ENCODE peak calls at places on chromosomes 13 and 19, in ten cellular contexts. One of them, this sample, is unnamed.

GRCh38 chr13:84524586-84524985 is 642.3 kb upstream of the SLITRK1 start:
- DNase-seq in left ventricle myocardium inferior: no peak
- DNase-seq in epithelial cell of esophagus: no peak
- DNase-seq in mucosa of descending colon: no peak
- DNase-seq in cardiac fibroblast: no peak
- DNase-seq in AG09319: no peak
- DNase-seq in dorsolateral prefrontal cortex: no peak
- DNase-seq in omental fat pad: no peak
- DNase-seq in cardiac muscle cell: no peak
- DNase-seq in A673: no peak
- DNase-seq in this sample: no peak

GRCh38 chr19:35266149-35266903 is 2.4 kb upstream of the USF2 start:
- DNase-seq in left ventricle myocardium inferior: no peak
- DNase-seq in epithelial cell of esophagus: no peak
- DNase-seq in mucosa of descending colon: peak
- DNase-seq in cardiac fibroblast: no peak
- DNase-seq in AG09319: no peak
- DNase-seq in dorsolateral prefrontal cortex: no peak
- DNase-seq in omental fat pad: no peak
- DNase-seq in cardiac muscle cell: no peak
- DNase-seq in A673: no peak
- DNase-seq in this sample: no peak

GRCh38 chr19:55082023-55082851 is 6.6 kb downstream of the EPS8L1 start:
- DNase-seq in left ventricle myocardium inferior: no peak
- DNase-seq in epithelial cell of esophagus: peak
- DNase-seq in mucosa of descending colon: peak
- DNase-seq in cardiac fibroblast: peak
- DNase-seq in AG09319: no peak
- DNase-seq in dorsolateral prefrontal cortex: no peak
- DNase-seq in omental fat pad: no peak
- DNase-seq in cardiac muscle cell: peak
- DNase-seq in A673: peak
- DNase-seq in this sample: no peak

GRCh38 chr13:60439201-60439600 is 42.2 kb downstream of the TDRD3 start:
- DNase-seq in left ventricle myocardium inferior: no peak
- DNase-seq in epithelial cell of esophagus: no peak
- DNase-seq in mucosa of descending colon: no peak
- DNase-seq in cardiac fibroblast: no peak
- DNase-seq in AG09319: no peak
- DNase-seq in dorsolateral prefrontal cortex: no peak
- DNase-seq in omental fat pad: no peak
- DNase-seq in cardiac muscle cell: no peak
- DNase-seq in A673: no peak
- DNase-seq in this sample: no peak

GRCh38 chr13:28716511-28716910 is 2.3 kb downstream of the SLC46A3 start:
- DNase-seq in left ventricle myocardium inferior: peak
- DNase-seq in epithelial cell of esophagus: peak
- DNase-seq in mucosa of descending colon: peak
- DNase-seq in cardiac fibroblast: peak
- DNase-seq in AG09319: no peak
- DNase-seq in dorsolateral prefrontal cortex: no peak
- DNase-seq in omental fat pad: no peak
- DNase-seq in cardiac muscle cell: peak
- DNase-seq in A673: no peak
- DNase-seq in this sample: peak

GRCh38 chr13:113926301-113926761 is 47.5 kb downstream of the C13orf46 start:
- DNase-seq in left ventricle myocardium inferior: peak
- DNase-seq in epithelial cell of esophagus: peak
- DNase-seq in mucosa of descending colon: no peak
- DNase-seq in cardiac fibroblast: peak
- DNase-seq in AG09319: peak
- DNase-seq in dorsolateral prefrontal cortex: no peak
- DNase-seq in omental fat pad: peak
- DNase-seq in cardiac muscle cell: peak
- DNase-seq in A673: no peak
- DNase-seq in this sample: no peak

GRCh38 chr19:12875086-12875485 is 6.2 kb downstream of the DNASE2 start:
- DNase-seq in left ventricle myocardium inferior: no peak
- DNase-seq in epithelial cell of esophagus: no peak
- DNase-seq in mucosa of descending colon: no peak
- DNase-seq in cardiac fibroblast: no peak
- DNase-seq in AG09319: no peak
- DNase-seq in dorsolateral prefrontal cortex: no peak
- DNase-seq in omental fat pad: no peak
- DNase-seq in cardiac muscle cell: no peak
- DNase-seq in A673: no peak
- DNase-seq in this sample: no peak

GRCh38 chr19:43636121-43636683 is 3.4 kb downstream of the CADM4 start:
- DNase-seq in left ventricle myocardium inferior: no peak
- DNase-seq in epithelial cell of esophagus: no peak
- DNase-seq in mucosa of descending colon: no peak
- DNase-seq in cardiac fibroblast: no peak
- DNase-seq in AG09319: no peak
- DNase-seq in dorsolateral prefrontal cortex: no peak
- DNase-seq in omental fat pad: no peak
- DNase-seq in cardiac muscle cell: no peak
- DNase-seq in A673: no peak
- DNase-seq in this sample: no peak

GRCh38 chr13:103187621-103188020 is 121.4 kb upstream of the SLC10A2 start:
- DNase-seq in left ventricle myocardium inferior: no peak
- DNase-seq in epithelial cell of esophagus: no peak
- DNase-seq in mucosa of descending colon: no peak
- DNase-seq in cardiac fibroblast: no peak
- DNase-seq in AG09319: no peak
- DNase-seq in dorsolateral prefrontal cortex: no peak
- DNase-seq in omental fat pad: no peak
- DNase-seq in cardiac muscle cell: peak
- DNase-seq in A673: no peak
- DNase-seq in this sample: no peak

GRCh38 chr13:103184413-103184812 is 118.2 kb upstream of the SLC10A2 start:
- DNase-seq in left ventricle myocardium inferior: no peak
- DNase-seq in epithelial cell of esophagus: no peak
- DNase-seq in mucosa of descending colon: no peak
- DNase-seq in cardiac fibroblast: no peak
- DNase-seq in AG09319: no peak
- DNase-seq in dorsolateral prefrontal cortex: no peak
- DNase-seq in omental fat pad: no peak
- DNase-seq in cardiac muscle cell: no peak
- DNase-seq in A673: no peak
- DNase-seq in this sample: no peak

GRCh38 chr13:103190841-103191240 is 124.6 kb upstream of the SLC10A2 start:
- DNase-seq in left ventricle myocardium inferior: no peak
- DNase-seq in epithelial cell of esophagus: no peak
- DNase-seq in mucosa of descending colon: no peak
- DNase-seq in cardiac fibroblast: no peak
- DNase-seq in AG09319: no peak
- DNase-seq in dorsolateral prefrontal cortex: no peak
- DNase-seq in omental fat pad: no peak
- DNase-seq in cardiac muscle cell: no peak
- DNase-seq in A673: no peak
- DNase-seq in this sample: no peak

GRCh38 chr13:103188688-103189326 is 122.6 kb upstream of the SLC10A2 start:
- DNase-seq in left ventricle myocardium inferior: no peak
- DNase-seq in epithelial cell of esophagus: peak
- DNase-seq in mucosa of descending colon: no peak
- DNase-seq in cardiac fibroblast: peak
- DNase-seq in AG09319: no peak
- DNase-seq in dorsolateral prefrontal cortex: no peak
- DNase-seq in omental fat pad: no peak
- DNase-seq in cardiac muscle cell: peak
- DNase-seq in A673: peak
- DNase-seq in this sample: peak
- TF ChIP-seq CTCF in left ventricle myocardium inferior: peak
- TF ChIP-seq CTCF in epithelial cell of esophagus: peak
- TF ChIP-seq CTCF in mucosa of descending colon: no peak
- TF ChIP-seq CTCF in cardiac fibroblast: peak
- TF ChIP-seq CTCF in AG09319: no peak
- TF ChIP-seq CTCF in dorsolateral prefrontal cortex: peak
- TF ChIP-seq CTCF in omental fat pad: no peak
- TF ChIP-seq CTCF in cardiac muscle cell: peak
- TF ChIP-seq CTCF in A673: peak
- TF ChIP-seq CTCF in this sample: peak

GRCh38 chr13:36858285-36858684 is 39.3 kb downstream of the RFXAP start:
- DNase-seq in left ventricle myocardium inferior: no peak
- DNase-seq in epithelial cell of esophagus: peak
- DNase-seq in mucosa of descending colon: no peak
- DNase-seq in cardiac fibroblast: peak
- DNase-seq in AG09319: peak
- DNase-seq in dorsolateral prefrontal cortex: no peak
- DNase-seq in omental fat pad: no peak
- DNase-seq in cardiac muscle cell: peak
- DNase-seq in A673: peak
- DNase-seq in this sample: peak
- TF ChIP-seq CTCF in left ventricle myocardium inferior: peak
- TF ChIP-seq CTCF in epithelial cell of esophagus: peak
- TF ChIP-seq CTCF in mucosa of descending colon: no peak
- TF ChIP-seq CTCF in cardiac fibroblast: peak
- TF ChIP-seq CTCF in AG09319: peak
- TF ChIP-seq CTCF in dorsolateral prefrontal cortex: peak
- TF ChIP-seq CTCF in omental fat pad: peak
- TF ChIP-seq CTCF in cardiac muscle cell: peak
- TF ChIP-seq CTCF in A673: peak
- TF ChIP-seq CTCF in this sample: peak

GRCh38 chr19:48186015-48186414 is 15.5 kb downstream of the ZSWIM9 start:
- DNase-seq in left ventricle myocardium inferior: no peak
- DNase-seq in epithelial cell of esophagus: no peak
- DNase-seq in mucosa of descending colon: no peak
- DNase-seq in cardiac fibroblast: no peak
- DNase-seq in AG09319: no peak
- DNase-seq in dorsolateral prefrontal cortex: no peak
- DNase-seq in omental fat pad: no peak
- DNase-seq in cardiac muscle cell: no peak
- DNase-seq in A673: no peak
- DNase-seq in this sample: no peak

GRCh38 chr19:48186541-48186991 is 16.1 kb downstream of the ZSWIM9 start:
- DNase-seq in left ventricle myocardium inferior: no peak
- DNase-seq in epithelial cell of esophagus: no peak
- DNase-seq in mucosa of descending colon: no peak
- DNase-seq in cardiac fibroblast: no peak
- DNase-seq in AG09319: no peak
- DNase-seq in dorsolateral prefrontal cortex: no peak
- DNase-seq in omental fat pad: no peak
- DNase-seq in cardiac muscle cell: no peak
- DNase-seq in A673: no peak
- DNase-seq in this sample: no peak

GRCh38 chr19:48192750-48193149 is 22.3 kb downstream of the ZSWIM9 start:
- DNase-seq in left ventricle myocardium inferior: no peak
- DNase-seq in epithelial cell of esophagus: no peak
- DNase-seq in mucosa of descending colon: no peak
- DNase-seq in cardiac fibroblast: no peak
- DNase-seq in AG09319: no peak
- DNase-seq in dorsolateral prefrontal cortex: no peak
- DNase-seq in omental fat pad: no peak
- DNase-seq in cardiac muscle cell: no peak
- DNase-seq in A673: no peak
- DNase-seq in this sample: no peak

GRCh38 chr19:48194041-48194871 is 23.8 kb downstream of the ZSWIM9 start:
- DNase-seq in left ventricle myocardium inferior: no peak
- DNase-seq in epithelial cell of esophagus: no peak
- DNase-seq in mucosa of descending colon: no peak
- DNase-seq in cardiac fibroblast: peak
- DNase-seq in AG09319: no peak
- DNase-seq in dorsolateral prefrontal cortex: no peak
- DNase-seq in omental fat pad: no peak
- DNase-seq in cardiac muscle cell: peak
- DNase-seq in A673: no peak
- DNase-seq in this sample: no peak

GRCh38 chr19:48190288-48191284 is 20.1 kb downstream of the ZSWIM9 start:
- DNase-seq in left ventricle myocardium inferior: no peak
- DNase-seq in epithelial cell of esophagus: peak
- DNase-seq in mucosa of descending colon: no peak
- DNase-seq in cardiac fibroblast: peak
- DNase-seq in AG09319: no peak
- DNase-seq in dorsolateral prefrontal cortex: peak
- DNase-seq in omental fat pad: no peak
- DNase-seq in cardiac muscle cell: peak
- DNase-seq in A673: peak
- DNase-seq in this sample: peak
- TF ChIP-seq CTCF in left ventricle myocardium inferior: no peak
- TF ChIP-seq CTCF in epithelial cell of esophagus: peak
- TF ChIP-seq CTCF in mucosa of descending colon: no peak
- TF ChIP-seq CTCF in cardiac fibroblast: no peak
- TF ChIP-seq CTCF in AG09319: no peak
- TF ChIP-seq CTCF in dorsolateral prefrontal cortex: peak
- TF ChIP-seq CTCF in omental fat pad: no peak
- TF ChIP-seq CTCF in cardiac muscle cell: peak
- TF ChIP-seq CTCF in A673: peak
- TF ChIP-seq CTCF in this sample: no peak

GRCh38 chr19:5542665-5543064 is 25.1 kb downstream of the TINCR start:
- DNase-seq in left ventricle myocardium inferior: no peak
- DNase-seq in epithelial cell of esophagus: no peak
- DNase-seq in mucosa of descending colon: no peak
- DNase-seq in cardiac fibroblast: no peak
- DNase-seq in AG09319: no peak
- DNase-seq in dorsolateral prefrontal cortex: no peak
- DNase-seq in omental fat pad: no peak
- DNase-seq in cardiac muscle cell: peak
- DNase-seq in A673: peak
- DNase-seq in this sample: no peak
- TF ChIP-seq CTCF in left ventricle myocardium inferior: no peak
- TF ChIP-seq CTCF in epithelial cell of esophagus: no peak
- TF ChIP-seq CTCF in mucosa of descending colon: no peak
- TF ChIP-seq CTCF in cardiac fibroblast: no peak
- TF ChIP-seq CTCF in AG09319: no peak
- TF ChIP-seq CTCF in dorsolateral prefrontal cortex: no peak
- TF ChIP-seq CTCF in omental fat pad: no peak
- TF ChIP-seq CTCF in cardiac muscle cell: peak
- TF ChIP-seq CTCF in A673: peak
- TF ChIP-seq CTCF in this sample: peak